ENCODE peak calls at places on chromosomes 3 and 15, in eight cellular contexts. Z is right cardiac atrium, S is NCI-H524, W is bronchial epithelial cell, L is globus pallidus, N is lower leg skin, B is non-pigmented ciliary epithelial cell, M is right lobe of liver. V is an unnamed sample.

GRCh38 chr15:65583701-65584100 is 27.2 kb downstream of the INTS14 start:
- DNase-seq in L (peak), W (no peak), S (no peak), M (no peak), Z (no peak), B (no peak), N (no peak), V (no peak)

GRCh38 chr15:60589253-60589652 is 110.3 kb upstream of the ICE2 start:
- DNase-seq in Z (no peak), B (no peak), S (peak), N (no peak), M (no peak), W (no peak), L (no peak), V (no peak)

GRCh38 chr15:40310001-40310959 is 2.5 kb upstream of the PLCB2 start:
- DNase-seq in B (no peak), M (peak), L (no peak), N (no peak), S (peak), Z (peak), W (no peak), V (no peak)

GRCh38 chr15:29337156-29337959 is 67.7 kb upstream of the NSMCE3 start:
- DNase-seq in B (no peak), Z (no peak), S (no peak), W (peak), M (no peak), N (no peak), L (no peak), V (no peak)

GRCh38 chr3:116188231-116188785 is 257.0 kb downstream of the LSAMP start:
- DNase-seq in N (no peak), S (peak), B (no peak), M (no peak), L (no peak), W (peak), Z (no peak), V (no peak)

GRCh38 chr15:69797615-69798014 is 300.1 kb downstream of the TLE3 start:
- DNase-seq in N (peak), B (no peak), L (no peak), M (no peak), W (no peak), Z (no peak), S (no peak), V (no peak)

GRCh38 chr3:186360779-186361178 is 1.3 kb downstream of the DGKG start:
- DNase-seq in B (no peak), Z (peak), W (no peak), N (no peak), M (no peak), S (peak), L (peak), V (no peak)

GRCh38 chr3:81485444-81485865 is 276.0 kb downstream of the GBE1 start:
- DNase-seq in N (no peak), L (peak), Z (no peak), B (peak), S (no peak), M (no peak), W (peak), V (no peak)

GRCh38 chr3:47273564-47273963 is 9.0 kb downstream of the KIF9 start:
- DNase-seq in M (no peak), Z (no peak), B (no peak), W (no peak), S (no peak), L (no peak), N (no peak), V (no peak)

GRCh38 chr3:150049317-150049716 is 78.6 kb upstream of the PFN2 start:
- DNase-seq in L (no peak), W (peak), Z (no peak), S (no peak), M (no peak), N (no peak), B (no peak), V (no peak)

GRCh38 chr3:71511446-71511845 is 72.1 kb downstream of the FOXP1 start:
- DNase-seq in Z (no peak), W (no peak), M (no peak), L (no peak), S (no peak), N (no peak), B (no peak), V (no peak)

GRCh38 chr3:47324278-47324865 is 41.6 kb downstream of the KLHL18 start:
- DNase-seq in L (peak), N (peak), S (peak), M (peak), W (peak), Z (no peak), B (peak), V (peak)

GRCh38 chr3:95926904-95927501 is 887.4 kb upstream of the EPHA6 start:
- DNase-seq in L (no peak), B (no peak), N (no peak), Z (no peak), S (no peak), M (no peak), W (no peak), V (no peak)

GRCh38 chr3:194089357-194090177 is 46.4 kb upstream of the HES1 start:
- DNase-seq in L (no peak), M (peak), N (peak), S (no peak), B (peak), Z (peak), W (peak), V (peak)

GRCh38 chr3:86930831-86931230 is 60.1 kb downstream of the VGLL3 start:
- DNase-seq in B (no peak), L (no peak), Z (no peak), W (no peak), N (no peak), M (no peak), S (no peak), V (no peak)

GRCh38 chr3:186964629-186965028 is 34.3 kb downstream of the ST6GAL1 start:
- DNase-seq in Z (no peak), B (no peak), M (no peak), S (no peak), N (no peak), W (no peak), L (no peak), V (no peak)

GRCh38 chr15:55407949-55408766 is at the start of the genes CCPG1 and PIERCE2:
- DNase-seq in B (peak), N (peak), S (peak), M (peak), W (peak), Z (peak), L (peak), V (peak)

GRCh38 chr3:134081211-134081610 is 51.5 kb upstream of the SLCO2A1 start:
- DNase-seq in M (no peak), B (no peak), Z (no peak), W (no peak), L (no peak), S (no peak), N (no peak), V (no peak)

V was measured in uterus.